ENCODE peak calls at places on chromosomes 5 and 9, in nine cellular contexts. R is cardiac muscle cell, Q is suprapubic skin, P is stomach, M is LoVo, V is Peyer's patch, X is kidney epithelial cell, N is AG08396, Z is M059J. J is an unnamed sample.

GRCh38 chr9:136769710-136770191 is 5.4 kb upstream of the LCN15 start:
- DNase-seq in Z (no peak), M (peak), Q (no peak), P (no peak), R (peak), N (peak), X (no peak), V (peak), J (no peak)

GRCh38 chr5:149358294-149358651 is 427 bp downstream of the PCYOX1L start:
- DNase-seq in R (peak), V (peak), Z (peak), M (no peak), Q (no peak), P (peak), N (no peak), X (no peak), J (no peak)

GRCh38 chr5:6026766-6027165 is 351.6 kb downstream of the MED10 start:
- DNase-seq in Z (no peak), R (no peak), M (no peak), N (no peak), X (no peak), V (no peak), P (no peak), Q (no peak), J (no peak)

GRCh38 chr5:89277791-89278190 is 394.8 kb upstream of the MEF2C start:
- DNase-seq in Z (peak), M (no peak), Q (no peak), R (no peak), X (no peak), N (peak), V (no peak), P (no peak), J (no peak)

GRCh38 chr5:150347003-150347402 is 10.5 kb upstream of the TCOF1 start:
- DNase-seq in P (no peak), V (no peak), N (no peak), R (no peak), Q (no peak), M (no peak), Z (no peak), X (no peak), J (no peak)

GRCh38 chr5:80867233-80867632 is 92.9 kb upstream of the RASGRF2 start:
- DNase-seq in N (no peak), Q (no peak), P (no peak), R (no peak), Z (no peak), X (no peak), V (no peak), M (no peak), J (no peak)

GRCh38 chr9:113281356-113281755 is 5.9 kb downstream of the PRPF4 start:
- DNase-seq in X (no peak), Z (no peak), P (no peak), M (no peak), Q (no peak), N (no peak), R (no peak), V (no peak), J (no peak)

GRCh38 chr5:14167211-14167845 is 24.2 kb downstream of the TRIO start:
- DNase-seq in Q (no peak), N (no peak), V (no peak), Z (peak), X (no peak), P (no peak), R (no peak), M (no peak), J (no peak)

GRCh38 chr5:36530249-36530648 is 76.2 kb upstream of the SLC1A3 start:
- DNase-seq in N (no peak), R (no peak), Q (no peak), P (no peak), Z (peak), V (no peak), X (no peak), M (no peak), J (no peak)

GRCh38 chr5:135747824-135748223 is 86.6 kb upstream of the SLC25A48 start:
- DNase-seq in Z (no peak), V (no peak), X (no peak), R (no peak), P (no peak), Q (no peak), M (no peak), N (no peak), J (no peak)

GRCh38 chr9:108584860-108585259 is 270.9 kb downstream of the ACTL7B start:
- DNase-seq in Z (no peak), Q (no peak), M (no peak), P (no peak), N (no peak), X (no peak), R (no peak), V (no peak), J (no peak)

GRCh38 chr5:95251185-95251584 is 33.7 kb downstream of the MCTP1 start:
- DNase-seq in Q (no peak), V (no peak), N (no peak), R (no peak), P (no peak), X (no peak), Z (no peak), M (no peak), J (no peak)

GRCh38 chr5:1152156-1152555 is 40.3 kb upstream of the SLC12A7 start:
- DNase-seq in R (no peak), P (no peak), N (no peak), V (no peak), Q (no peak), M (no peak), X (no peak), Z (peak), J (no peak)

J was measured in SW 1271.